ENCODE peak calls at places on chromosomes 11 and 22, in four cellular contexts. One of them, this sample, is unnamed.

GRCh38 chr11:1863352-1864215 is 10.7 kb downstream of the LSP1 start:
- DNase-seq in GM12878: no peak
- DNase-seq in HL-60: no peak
- DNase-seq in K562: peak
- DNase-seq in this sample: no peak

GRCh38 chr22:17120281-17120680 is 879 bp downstream of the TMEM121B start:
- DNase-seq in GM12878: no peak
- DNase-seq in K562: peak
- DNase-seq in HL-60: no peak
- DNase-seq in this sample: peak

GRCh38 chr11:33195391-33196190 is 34.3 kb upstream of the CSTF3 start:
- DNase-seq in HL-60: peak
- DNase-seq in K562: no peak
- DNase-seq in GM12878: no peak
- DNase-seq in this sample: no peak

GRCh38 chr11:79437274-79437980 is 3.4 kb downstream of the TENM4 start:
- DNase-seq in GM12878: no peak
- DNase-seq in HL-60: no peak
- DNase-seq in K562: no peak
- DNase-seq in this sample: no peak

GRCh38 chr11:77093056-77093891 is 9.4 kb upstream of the OMP start:
- DNase-seq in HL-60: no peak
- DNase-seq in K562: no peak
- DNase-seq in GM12878: no peak
- DNase-seq in this sample: no peak

GRCh38 chr11:13965337-13965736 is 2.8 kb downstream of the SPON1 start:
- DNase-seq in GM12878: no peak
- DNase-seq in K562: no peak
- DNase-seq in HL-60: no peak
- DNase-seq in this sample: no peak

GRCh38 chr22:19631899-19632670 is 82.2 kb upstream of the SEPTIN5 start:
- DNase-seq in HL-60: peak
- DNase-seq in K562: peak
- DNase-seq in GM12878: no peak
- DNase-seq in this sample: no peak

GRCh38 chr11:111206472-111206871 is 39.1 kb upstream of the POU2AF2 start:
- DNase-seq in GM12878: no peak
- DNase-seq in HL-60: no peak
- DNase-seq in K562: no peak
- DNase-seq in this sample: no peak

GRCh38 chr22:21857501-21857914 is 9.9 kb downstream of the MAPK1 start:
- DNase-seq in GM12878: peak
- DNase-seq in K562: no peak
- DNase-seq in HL-60: no peak
- DNase-seq in this sample: no peak

GRCh38 chr22:21858025-21858764 is 9.2 kb downstream of the MAPK1 start:
- DNase-seq in K562: no peak
- DNase-seq in HL-60: peak
- DNase-seq in GM12878: no peak
- DNase-seq in this sample: no peak

GRCh38 chr22:21856197-21856596 is 11.2 kb downstream of the MAPK1 start:
- DNase-seq in HL-60: no peak
- DNase-seq in GM12878: no peak
- DNase-seq in K562: peak
- DNase-seq in this sample: no peak

GRCh38 chr22:21856868-21857267 is 10.6 kb downstream of the MAPK1 start:
- DNase-seq in K562: no peak
- DNase-seq in HL-60: no peak
- DNase-seq in GM12878: no peak
- DNase-seq in this sample: no peak

GRCh38 chr22:21855715-21856114 is 11.7 kb downstream of the MAPK1 start:
- DNase-seq in K562: peak
- DNase-seq in HL-60: peak
- DNase-seq in GM12878: no peak
- DNase-seq in this sample: no peak
- TF ChIP-seq SPI1 in K562: no peak
- TF ChIP-seq SPI1 in HL-60: no peak
- TF ChIP-seq SPI1 in GM12878: no peak
- TF ChIP-seq SPI1 in this sample: no peak

GRCh38 chr11:35678471-35678870 is 15.9 kb downstream of the TRIM44 start:
- DNase-seq in GM12878: no peak
- DNase-seq in HL-60: no peak
- DNase-seq in K562: no peak
- DNase-seq in this sample: no peak
- TF ChIP-seq SPI1 in GM12878: no peak
- TF ChIP-seq SPI1 in HL-60: no peak
- TF ChIP-seq SPI1 in K562: no peak
- TF ChIP-seq SPI1 in this sample: no peak

DNA sequence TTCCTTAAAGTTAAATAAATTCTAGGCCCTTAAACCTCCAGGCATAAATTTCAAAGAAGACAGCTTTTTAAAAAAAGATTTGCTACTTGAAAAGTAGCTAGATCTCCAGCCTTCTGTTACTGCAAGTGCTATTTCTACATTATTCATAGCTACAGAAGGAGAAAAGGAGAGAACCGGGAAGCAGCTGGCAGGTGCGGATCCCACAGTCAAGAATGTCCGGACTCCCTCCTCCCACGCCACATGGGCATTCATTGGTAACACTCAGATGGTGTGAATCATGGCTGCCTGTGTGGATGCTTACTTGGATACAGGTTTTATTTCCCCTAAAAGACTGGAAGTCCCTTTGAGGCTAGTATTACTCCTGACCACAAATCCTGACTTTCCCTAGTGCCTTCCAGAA is 39.5 kb upstream of the YPEL1 start:
- DNase-seq in HL-60: no peak
- DNase-seq in GM12878: no peak
- DNase-seq in K562: no peak
- DNase-seq in this sample: no peak
- TF ChIP-seq SPI1 in HL-60: no peak
- TF ChIP-seq SPI1 in GM12878: no peak
- TF ChIP-seq SPI1 in K562: no peak
- TF ChIP-seq SPI1 in this sample: no peak

DNA sequence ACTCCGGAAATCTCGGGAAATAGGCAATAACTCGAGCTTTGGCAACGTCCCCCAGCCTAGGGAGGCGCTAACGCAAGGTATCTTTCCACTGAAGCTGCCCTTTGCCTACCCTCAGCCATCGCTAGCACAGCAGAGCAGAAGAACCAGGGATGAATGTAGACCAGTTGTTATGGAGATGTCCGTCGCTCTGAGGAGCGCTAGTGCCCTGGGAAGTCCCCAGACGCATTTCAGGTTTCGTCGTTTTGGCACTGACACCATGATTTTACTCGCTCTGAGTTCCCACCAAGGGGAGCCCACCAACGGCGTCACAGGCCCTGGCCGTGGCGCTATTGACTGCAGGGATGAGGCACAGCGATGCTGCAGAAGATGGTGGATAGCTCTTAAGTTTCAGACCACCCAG is 22.7 kb upstream of the BDNF start:
- DNase-seq in GM12878: no peak
- DNase-seq in K562: no peak
- DNase-seq in HL-60: no peak
- DNase-seq in this sample: no peak
- TF ChIP-seq SPI1 in GM12878: no peak
- TF ChIP-seq SPI1 in K562: no peak
- TF ChIP-seq SPI1 in HL-60: no peak
- TF ChIP-seq SPI1 in this sample: no peak

GRCh38 chr11:8707541-8708270 is 25.1 kb downstream of the RPL27A start:
- DNase-seq in K562: no peak
- DNase-seq in GM12878: no peak
- DNase-seq in HL-60: no peak
- DNase-seq in this sample: no peak

GRCh38 chr11:8709002-8709672 is 26.5 kb downstream of the RPL27A start:
- DNase-seq in K562: no peak
- DNase-seq in GM12878: no peak
- DNase-seq in HL-60: no peak
- DNase-seq in this sample: no peak

GRCh38 chr11:8709777-8710176 is 27.2 kb downstream of the RPL27A start:
- DNase-seq in K562: no peak
- DNase-seq in HL-60: no peak
- DNase-seq in GM12878: no peak
- DNase-seq in this sample: no peak

GRCh38 chr11:8705171-8705570 is 22.6 kb downstream of the RPL27A start:
- DNase-seq in K562: no peak
- DNase-seq in HL-60: peak
- DNase-seq in GM12878: no peak
- DNase-seq in this sample: no peak

DNA sequence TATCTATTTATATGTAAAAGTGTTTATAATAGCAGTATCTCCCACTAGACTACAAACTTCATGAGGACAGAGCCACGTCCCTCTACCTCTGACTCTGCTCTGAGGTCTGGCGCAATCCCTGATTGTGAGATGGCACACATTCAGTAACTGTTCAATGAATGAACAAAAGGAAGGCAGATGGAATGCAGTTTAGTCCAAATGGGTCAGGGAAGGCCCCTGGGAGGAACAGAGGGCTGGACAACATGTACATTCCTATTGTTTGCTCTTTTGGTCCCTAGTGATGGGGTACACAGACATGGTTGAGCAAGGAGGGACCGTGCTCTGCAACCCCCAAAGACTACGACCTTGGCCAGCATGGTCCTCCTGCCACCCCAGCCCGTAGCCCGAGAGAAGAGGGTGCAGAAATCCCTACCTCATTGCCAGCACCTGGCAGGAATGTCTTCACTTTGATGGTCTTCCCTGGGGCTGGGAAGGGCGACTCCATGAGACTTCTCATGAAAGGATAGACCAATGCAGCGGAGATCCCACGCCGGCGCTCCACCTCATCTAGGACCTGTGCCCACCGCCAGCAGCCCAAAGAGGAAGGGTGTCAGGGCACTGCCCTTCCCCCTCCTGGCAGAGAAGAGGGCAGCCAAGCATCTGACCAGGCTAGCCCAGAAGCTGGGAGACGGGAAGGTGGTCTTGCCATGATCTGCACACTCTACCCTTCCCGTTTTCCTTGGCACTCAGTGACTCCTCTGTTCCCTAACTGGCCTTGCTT is 24.3 kb downstream of the RPL27A start:
- DNase-seq in K562: no peak
- DNase-seq in HL-60: no peak
- DNase-seq in GM12878: no peak
- DNase-seq in this sample: no peak
- TF ChIP-seq SPI1 in K562: no peak
- TF ChIP-seq SPI1 in HL-60: no peak
- TF ChIP-seq SPI1 in GM12878: no peak
- TF ChIP-seq SPI1 in this sample: no peak

GRCh38 chr22:33109532-33110148 is 51.5 kb upstream of the SYN3 start:
- DNase-seq in GM12878: no peak
- DNase-seq in HL-60: no peak
- DNase-seq in K562: no peak
- DNase-seq in this sample: no peak

GRCh38 chr22:33110562-33111163 is 52.5 kb upstream of the SYN3 start:
- DNase-seq in HL-60: no peak
- DNase-seq in K562: no peak
- DNase-seq in GM12878: no peak
- DNase-seq in this sample: no peak

GRCh38 chr22:33111491-33111890 is 53.3 kb upstream of the SYN3 start:
- DNase-seq in GM12878: no peak
- DNase-seq in HL-60: no peak
- DNase-seq in K562: no peak
- DNase-seq in this sample: no peak

GRCh38 chr22:33105501-33105911 is 47.3 kb upstream of the SYN3 start:
- DNase-seq in GM12878: no peak
- DNase-seq in K562: no peak
- DNase-seq in HL-60: no peak
- DNase-seq in this sample: no peak

GRCh38 chr22:33108037-33108436 is 49.9 kb upstream of the SYN3 start:
- DNase-seq in K562: no peak
- DNase-seq in HL-60: no peak
- DNase-seq in GM12878: no peak
- DNase-seq in this sample: no peak
- TF ChIP-seq SPI1 in K562: no peak
- TF ChIP-seq SPI1 in HL-60: no peak
- TF ChIP-seq SPI1 in GM12878: no peak
- TF ChIP-seq SPI1 in this sample: no peak

GRCh38 chr22:27487600-27488450 is 313.7 kb downstream of the MN1 start:
- DNase-seq in GM12878: no peak
- DNase-seq in HL-60: no peak
- DNase-seq in K562: no peak
- DNase-seq in this sample: no peak
- TF ChIP-seq SPI1 in GM12878: no peak
- TF ChIP-seq SPI1 in HL-60: no peak
- TF ChIP-seq SPI1 in K562: no peak
- TF ChIP-seq SPI1 in this sample: no peak

GRCh38 chr11:62324738-62325556 is 12.3 kb upstream of the ASRGL1 start:
- DNase-seq in K562: peak
- DNase-seq in HL-60: peak
- DNase-seq in GM12878: no peak
- DNase-seq in this sample: peak
- TF ChIP-seq SPI1 in K562: no peak
- TF ChIP-seq SPI1 in HL-60: no peak
- TF ChIP-seq SPI1 in GM12878: no peak
- TF ChIP-seq SPI1 in this sample: no peak

This sample was measured in GM12891.